ENCODE peak calls at places on chromosomes 5 and 9, in seven cellular contexts. One of them, this sample, is unnamed.
A peak's percentile ranks its signal among the peaks of the same experiment; 100 is the strongest.

GRCh38 chr9:15510789-15511575 is at the start of gene PSIP1:
- DNase-seq in stomach: peak; percentile 72
- DNase-seq in GM12878: peak; percentile 85
- DNase-seq in H1: peak; percentile 69
- DNase-seq in transverse colon: peak; percentile 83
- DNase-seq in A549: peak; percentile 87
- DNase-seq in esophagus muscularis mucosa: peak; percentile 94
- DNase-seq in this sample: peak; percentile 77

GRCh38 chr5:31992377-31992776 is 181.7 kb downstream of the GOLPH3 start:
- DNase-seq in stomach: no peak
- DNase-seq in GM12878: no peak
- DNase-seq in H1: no peak
- DNase-seq in transverse colon: no peak
- DNase-seq in A549: no peak
- DNase-seq in esophagus muscularis mucosa: no peak
- DNase-seq in this sample: no peak

GRCh38 chr5:140311011-140311467 is 8.1 kb upstream of the PFDN1 start:
- DNase-seq in stomach: no peak
- DNase-seq in GM12878: no peak
- DNase-seq in H1: no peak
- DNase-seq in transverse colon: no peak
- DNase-seq in A549: peak; percentile 61
- DNase-seq in esophagus muscularis mucosa: no peak
- DNase-seq in this sample: no peak

GRCh38 chr9:96327694-96328352 is 25.8 kb upstream of the HSD17B3 start:
- DNase-seq in stomach: peak; percentile 35
- DNase-seq in GM12878: peak; percentile 8
- DNase-seq in H1: no peak
- DNase-seq in transverse colon: peak; percentile 27
- DNase-seq in A549: peak; percentile 50
- DNase-seq in esophagus muscularis mucosa: no peak
- DNase-seq in this sample: no peak

GRCh38 chr5:135318924-135319323 is 80.1 kb downstream of the MACROH2A1 start:
- DNase-seq in stomach: peak; percentile 14
- DNase-seq in GM12878: no peak
- DNase-seq in H1: no peak
- DNase-seq in transverse colon: no peak
- DNase-seq in A549: no peak
- DNase-seq in esophagus muscularis mucosa: no peak
- DNase-seq in this sample: no peak

GRCh38 chr9:133359420-133360175 is 3.2 kb downstream of the SURF2 start:
- DNase-seq in stomach: no peak
- DNase-seq in GM12878: no peak
- DNase-seq in H1: no peak
- DNase-seq in transverse colon: no peak
- DNase-seq in A549: no peak
- DNase-seq in esophagus muscularis mucosa: no peak
- DNase-seq in this sample: no peak

GRCh38 chr5:135993248-135993893 is 35.4 kb upstream of the TGFBI start:
- DNase-seq in stomach: no peak
- DNase-seq in GM12878: no peak
- DNase-seq in H1: no peak
- DNase-seq in transverse colon: no peak
- DNase-seq in A549: peak; percentile 75
- DNase-seq in esophagus muscularis mucosa: peak; percentile 81
- DNase-seq in this sample: no peak

GRCh38 chr5:143316844-143317631 is 86.4 kb downstream of the NR3C1 start:
- DNase-seq in stomach: no peak
- DNase-seq in GM12878: no peak
- DNase-seq in H1: no peak
- DNase-seq in transverse colon: no peak
- DNase-seq in A549: no peak
- DNase-seq in esophagus muscularis mucosa: no peak
- DNase-seq in this sample: no peak

GRCh38 chr5:131634666-131634995 is 398 bp downstream of the RAPGEF6 start:
- DNase-seq in stomach: peak; percentile 54
- DNase-seq in GM12878: no peak
- DNase-seq in H1: peak; percentile 46
- DNase-seq in transverse colon: peak; percentile 66
- DNase-seq in A549: peak; percentile 77
- DNase-seq in esophagus muscularis mucosa: peak; percentile 94
- DNase-seq in this sample: no peak

GRCh38 chr9:117487555-117488175 is 72.8 kb upstream of the ASTN2 start:
- DNase-seq in stomach: peak; percentile 81
- DNase-seq in GM12878: peak; percentile 7
- DNase-seq in H1: peak; percentile 82
- DNase-seq in transverse colon: peak; percentile 67
- DNase-seq in A549: peak; percentile 71
- DNase-seq in esophagus muscularis mucosa: no peak
- DNase-seq in this sample: peak; percentile 66

GRCh38 chr9:98427491-98427890 is 172.0 kb upstream of the TBC1D2 start:
- DNase-seq in stomach: no peak
- DNase-seq in GM12878: no peak
- DNase-seq in H1: no peak
- DNase-seq in transverse colon: no peak
- DNase-seq in A549: no peak
- DNase-seq in esophagus muscularis mucosa: no peak
- DNase-seq in this sample: no peak

GRCh38 chr5:132714456-132715307 is 22.7 kb downstream of the KIF3A start:
- DNase-seq in stomach: no peak
- DNase-seq in GM12878: no peak
- DNase-seq in H1: no peak
- DNase-seq in transverse colon: no peak
- DNase-seq in A549: peak; percentile 7
- DNase-seq in esophagus muscularis mucosa: no peak
- DNase-seq in this sample: no peak

GRCh38 chr9:87567047-87567446 is 69.4 kb downstream of the DAPK1 start:
- DNase-seq in stomach: peak; percentile 63
- DNase-seq in GM12878: no peak
- DNase-seq in H1: no peak
- DNase-seq in transverse colon: no peak
- DNase-seq in A549: no peak
- DNase-seq in esophagus muscularis mucosa: no peak
- DNase-seq in this sample: no peak

GRCh38 chr5:153905214-153905613 is 133.5 kb downstream of the FAM114A2 start:
- DNase-seq in stomach: no peak
- DNase-seq in GM12878: no peak
- DNase-seq in H1: no peak
- DNase-seq in transverse colon: no peak
- DNase-seq in A549: no peak
- DNase-seq in esophagus muscularis mucosa: no peak
- DNase-seq in this sample: no peak

GRCh38 chr5:1521671-1522600 is 1.8 kb downstream of the LPCAT1 start:
- DNase-seq in stomach: peak; percentile 21
- DNase-seq in GM12878: no peak
- DNase-seq in H1: no peak
- DNase-seq in transverse colon: peak; percentile 7
- DNase-seq in A549: no peak
- DNase-seq in esophagus muscularis mucosa: no peak
- DNase-seq in this sample: peak; percentile 11

GRCh38 chr9:15328946-15329345 is 21.9 kb upstream of the TTC39B start:
- DNase-seq in stomach: no peak
- DNase-seq in GM12878: no peak
- DNase-seq in H1: no peak
- DNase-seq in transverse colon: no peak
- DNase-seq in A549: no peak
- DNase-seq in esophagus muscularis mucosa: no peak
- DNase-seq in this sample: no peak

GRCh38 chr5:107340631-107341030 is 330.1 kb downstream of the EFNA5 start:
- DNase-seq in stomach: no peak
- DNase-seq in GM12878: no peak
- DNase-seq in H1: no peak
- DNase-seq in transverse colon: no peak
- DNase-seq in A549: no peak
- DNase-seq in esophagus muscularis mucosa: no peak
- DNase-seq in this sample: no peak

GRCh38 chr5:126998201-126998631 is 32.1 kb downstream of the MARCHF3 start:
- DNase-seq in stomach: no peak
- DNase-seq in GM12878: peak; percentile 35
- DNase-seq in H1: no peak
- DNase-seq in transverse colon: no peak
- DNase-seq in A549: no peak
- DNase-seq in esophagus muscularis mucosa: no peak
- DNase-seq in this sample: no peak

GRCh38 chr5:27315541-27316282 is 277.3 kb upstream of the CDH9 start:
- DNase-seq in stomach: no peak
- DNase-seq in GM12878: no peak
- DNase-seq in H1: peak; percentile 10
- DNase-seq in transverse colon: no peak
- DNase-seq in A549: no peak
- DNase-seq in esophagus muscularis mucosa: no peak
- DNase-seq in this sample: no peak

GRCh38 chr9:136867917-136868316 is 1.8 kb upstream of the EDF1 start:
- DNase-seq in stomach: no peak
- DNase-seq in GM12878: no peak
- DNase-seq in H1: no peak
- DNase-seq in transverse colon: no peak
- DNase-seq in A549: no peak
- DNase-seq in esophagus muscularis mucosa: no peak
- DNase-seq in this sample: no peak

GRCh38 chr9:84301851-84302250 is 38.7 kb downstream of the SLC28A3 start:
- DNase-seq in stomach: no peak
- DNase-seq in GM12878: no peak
- DNase-seq in H1: no peak
- DNase-seq in transverse colon: no peak
- DNase-seq in A549: no peak
- DNase-seq in esophagus muscularis mucosa: no peak
- DNase-seq in this sample: no peak

GRCh38 chr5:137216976-137217598 is 282.0 kb downstream of the SPOCK1 start:
- DNase-seq in stomach: no peak
- DNase-seq in GM12878: no peak
- DNase-seq in H1: no peak
- DNase-seq in transverse colon: no peak
- DNase-seq in A549: no peak
- DNase-seq in esophagus muscularis mucosa: no peak
- DNase-seq in this sample: no peak

GRCh38 chr5:40606077-40606765 is 73.5 kb upstream of the PTGER4 start:
- DNase-seq in stomach: no peak
- DNase-seq in GM12878: no peak
- DNase-seq in H1: no peak
- DNase-seq in transverse colon: no peak
- DNase-seq in A549: no peak
- DNase-seq in esophagus muscularis mucosa: no peak
- DNase-seq in this sample: no peak

GRCh38 chr9:125585503-125586172 is 121.4 kb downstream of the MAPKAP1 start:
- DNase-seq in stomach: no peak
- DNase-seq in GM12878: no peak
- DNase-seq in H1: no peak
- DNase-seq in transverse colon: no peak
- DNase-seq in A549: no peak
- DNase-seq in esophagus muscularis mucosa: no peak
- DNase-seq in this sample: no peak

GRCh38 chr9:14312721-14313377 is 1.1 kb downstream of the NFIB start:
- DNase-seq in stomach: no peak
- DNase-seq in GM12878: no peak
- DNase-seq in H1: no peak
- DNase-seq in transverse colon: peak; percentile 17
- DNase-seq in A549: peak; percentile 31
- DNase-seq in esophagus muscularis mucosa: no peak
- DNase-seq in this sample: peak; percentile 62

GRCh38 chr9:105127863-105128220 is 116.6 kb upstream of the SLC44A1 start:
- DNase-seq in stomach: no peak
- DNase-seq in GM12878: peak; percentile 72
- DNase-seq in H1: no peak
- DNase-seq in transverse colon: no peak
- DNase-seq in A549: no peak
- DNase-seq in esophagus muscularis mucosa: no peak
- DNase-seq in this sample: no peak

GRCh38 chr9:114370985-114371335 is 16.8 kb downstream of the AKNA start:
- DNase-seq in stomach: no peak
- DNase-seq in GM12878: no peak
- DNase-seq in H1: no peak
- DNase-seq in transverse colon: no peak
- DNase-seq in A549: no peak
- DNase-seq in esophagus muscularis mucosa: no peak
- DNase-seq in this sample: no peak

GRCh38 chr9:109311281-109311680 is 9.6 kb downstream of the EPB41L4B start:
- DNase-seq in stomach: no peak
- DNase-seq in GM12878: no peak
- DNase-seq in H1: no peak
- DNase-seq in transverse colon: no peak
- DNase-seq in A549: no peak
- DNase-seq in esophagus muscularis mucosa: no peak
- DNase-seq in this sample: no peak

GRCh38 chr5:149464796-149465489 is 85.9 kb upstream of the IL17B start:
- DNase-seq in stomach: no peak
- DNase-seq in GM12878: no peak
- DNase-seq in H1: no peak
- DNase-seq in transverse colon: peak; percentile 65
- DNase-seq in A549: no peak
- DNase-seq in esophagus muscularis mucosa: no peak
- DNase-seq in this sample: peak; percentile 63

GRCh38 chr5:173452506-173452905 is 124.3 kb upstream of the STC2 start:
- DNase-seq in stomach: no peak
- DNase-seq in GM12878: no peak
- DNase-seq in H1: no peak
- DNase-seq in transverse colon: no peak
- DNase-seq in A549: no peak
- DNase-seq in esophagus muscularis mucosa: no peak
- DNase-seq in this sample: no peak
- H3K27ac ChIP-seq in stomach: no peak overlapping the region
- H3K27ac ChIP-seq in GM12878: no peak overlapping the region
- H3K27ac ChIP-seq in H1: no peak overlapping the region
- H3K27ac ChIP-seq in transverse colon: no peak overlapping the region
- H3K27ac ChIP-seq in A549: peak overlapping the region; percentile 90
- H3K27ac ChIP-seq in esophagus muscularis mucosa: no peak overlapping the region
- H3K27ac ChIP-seq in this sample: no peak overlapping the region

DNA sequence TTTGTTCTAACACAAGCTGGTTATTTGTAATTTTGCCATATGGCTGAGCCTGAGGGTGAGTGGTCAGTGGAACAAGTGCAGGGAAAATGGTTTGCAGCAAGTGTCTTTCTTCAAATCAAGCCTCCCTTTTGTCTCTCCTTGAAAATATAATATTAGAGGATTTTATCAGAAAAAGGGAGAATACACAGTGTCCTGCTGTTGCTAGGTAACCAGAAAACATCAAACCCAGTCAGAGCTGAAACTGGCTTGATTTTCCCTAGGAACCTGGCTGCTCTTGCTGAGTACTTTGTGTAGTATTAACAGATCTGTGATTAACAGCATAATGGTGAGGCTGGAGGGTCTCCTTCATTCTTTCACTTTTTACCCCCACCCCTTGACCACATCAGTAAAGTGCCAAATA is 314.0 kb downstream of the ARHGEF28 start:
- DNase-seq in stomach: no peak
- DNase-seq in GM12878: no peak
- DNase-seq in H1: no peak
- DNase-seq in transverse colon: no peak
- DNase-seq in A549: no peak
- DNase-seq in esophagus muscularis mucosa: peak; percentile 31
- DNase-seq in this sample: no peak
- TF ChIP-seq EP300 in stomach: no peak
- TF ChIP-seq EP300 in GM12878: no peak
- TF ChIP-seq EP300 in H1: no peak
- TF ChIP-seq EP300 in transverse colon: no peak
- TF ChIP-seq EP300 in A549: no peak
- TF ChIP-seq EP300 in esophagus muscularis mucosa: no peak
- TF ChIP-seq EP300 in this sample: no peak

GRCh38 chr9:120868339-120868675 is 8.7 kb downstream of the PHF19 start:
- DNase-seq in stomach: no peak
- DNase-seq in GM12878: no peak
- DNase-seq in H1: no peak
- DNase-seq in transverse colon: no peak
- DNase-seq in A549: no peak
- DNase-seq in esophagus muscularis mucosa: no peak
- DNase-seq in this sample: no peak
- H3K4me3 ChIP-seq in stomach: peak overlapping the region; percentile 58
- H3K4me3 ChIP-seq in GM12878: peak overlapping the region; percentile 50
- H3K4me3 ChIP-seq in H1: peak overlapping the region; percentile 19
- H3K4me3 ChIP-seq in transverse colon: peak overlapping the region; percentile 27
- H3K4me3 ChIP-seq in A549: peak overlapping the region; percentile 39
- H3K4me3 ChIP-seq in esophagus muscularis mucosa: peak overlapping the region; percentile 55
- H3K4me3 ChIP-seq in this sample: peak overlapping the region; percentile 36

GRCh38 chr5:74433255-74434123 is 207.0 kb downstream of the ENC1 start:
- DNase-seq in stomach: no peak
- DNase-seq in GM12878: peak; percentile 68
- DNase-seq in H1: no peak
- DNase-seq in transverse colon: no peak
- DNase-seq in A549: no peak
- DNase-seq in esophagus muscularis mucosa: no peak
- DNase-seq in this sample: no peak
- H3K27ac ChIP-seq in stomach: no peak overlapping the region
- H3K27ac ChIP-seq in GM12878: no peak overlapping the region
- H3K27ac ChIP-seq in H1: no peak overlapping the region
- H3K27ac ChIP-seq in transverse colon: no peak overlapping the region
- H3K27ac ChIP-seq in A549: no peak overlapping the region
- H3K27ac ChIP-seq in esophagus muscularis mucosa: no peak overlapping the region
- H3K27ac ChIP-seq in this sample: no peak overlapping the region